ENCODE peak calls at places on chromosomes 3 and 15, in seven cellular contexts. H is transverse colon, Y is GM12865, N is fibroblast of lung, U is astrocyte of the spinal cord, L is cardiac fibroblast, Q is endothelial cell. I is an unnamed sample.

GRCh38 chr3:194224536-194224935 is 88.6 kb downstream of the HES1 start:
- DNase-seq in Q (no peak), L (peak; percentile 18), U (no peak), N (no peak), H (no peak), Y (no peak), I (no peak)

GRCh38 chr15:95259513-95259912 is 1028.2 kb downstream of the MCTP2 start:
- DNase-seq in L (peak; percentile 90), U (peak; percentile 86), Y (peak; percentile 75), N (peak; percentile 72), H (peak; percentile 49), Q (peak; percentile 67), I (peak; percentile 77)

GRCh38 chr3:10964537-10965167 is 27.9 kb upstream of the SLC6A1 start:
- DNase-seq in U (no peak), Y (peak; percentile 10), Q (peak; percentile 54), H (peak; percentile 34), L (no peak), N (peak; percentile 17), I (peak; percentile 52)

GRCh38 chr15:33200903-33201302 is 6.4 kb upstream of the FMN1 start:
- DNase-seq in U (no peak), L (no peak), N (peak; percentile 76), Q (no peak), H (no peak), Y (no peak), I (no peak)

GRCh38 chr3:26259166-26259565 is 363.4 kb upstream of the LRRC3B start:
- DNase-seq in L (no peak), U (no peak), Q (no peak), Y (no peak), H (no peak), N (no peak), I (no peak)

GRCh38 chr3:149340310-149340933 is 7.0 kb upstream of the TM4SF18 start:
- DNase-seq in H (no peak), N (peak; percentile 58), L (peak; percentile 73), U (peak; percentile 65), Q (no peak), Y (no peak), I (no peak)

GRCh38 chr3:139108253-139108969 is 63.7 kb upstream of the PRR23C start:
- DNase-seq in Y (no peak), U (no peak), Q (no peak), L (no peak), N (no peak), H (no peak), I (no peak)

GRCh38 chr15:69760263-69760855 is 307.7 kb downstream of the RPLP1 start:
- DNase-seq in N (peak; percentile 27), H (no peak), U (peak; percentile 32), Y (peak; percentile 12), Q (no peak), L (peak; percentile 86), I (peak; percentile 66)

GRCh38 chr3:189458536-189458935 is 172.7 kb upstream of the TP63 start:
- DNase-seq in N (peak; percentile 33), L (peak; percentile 56), U (no peak), H (no peak), Y (no peak), Q (no peak), I (peak; percentile 80)

GRCh38 chr15:56150204-56150603 is 93.5 kb downstream of the RFX7 start:
- DNase-seq in Y (no peak), N (no peak), L (no peak), U (no peak), H (no peak), Q (no peak), I (no peak)

GRCh38 chr15:29636140-29636539 is 186.1 kb downstream of the TJP1 start:
- DNase-seq in Y (no peak), L (no peak), H (peak; percentile 61), U (no peak), Q (no peak), N (no peak), I (no peak)

GRCh38 chr15:28991236-28992171 is 105.7 kb downstream of the APBA2 start:
- DNase-seq in Q (no peak), U (no peak), L (no peak), H (no peak), Y (no peak), N (no peak), I (no peak)

GRCh38 chr3:54897028-54897711 is 30.7 kb downstream of the LRTM1 start:
- DNase-seq in L (peak; percentile 52), Y (no peak), Q (no peak), N (peak; percentile 88), H (no peak), U (peak; percentile 89), I (no peak)

GRCh38 chr3:127762077-127762786 is 60.1 kb downstream of the MGLL start:
- DNase-seq in Q (no peak), L (peak; percentile 40), Y (peak; percentile 87), N (peak; percentile 45), U (no peak), H (peak; percentile 51), I (no peak)

GRCh38 chr3:62703423-62704167 is 171.6 kb downstream of the CADPS start:
- DNase-seq in H (no peak), Q (no peak), Y (no peak), N (peak; percentile 79), U (no peak), L (no peak), I (no peak)

GRCh38 chr15:58555168-58556027 is 123.6 kb downstream of the LIPC start:
- DNase-seq in L (no peak), H (peak; percentile 25), Y (no peak), N (no peak), Q (no peak), U (no peak), I (no peak)

GRCh38 chr3:116280130-116280740 is 165.1 kb downstream of the LSAMP start:
- DNase-seq in H (no peak), Y (no peak), Q (no peak), L (no peak), U (no peak), N (no peak), I (no peak)

GRCh38 chr15:39391230-39391629 is 189.6 kb upstream of the THBS1 start:
- DNase-seq in N (no peak), Y (no peak), U (no peak), Q (no peak), H (peak; percentile 32), L (peak; percentile 78), I (peak; percentile 100)

GRCh38 chr3:43784640-43785011 is 93.9 kb downstream of the ABHD5 start:
- DNase-seq in Y (no peak), H (no peak), U (no peak), N (no peak), L (no peak), Q (no peak), I (no peak)

GRCh38 chr15:85583404-85584390 is 203.3 kb downstream of the AKAP13 start:
- DNase-seq in N (peak; percentile 70), U (peak; percentile 39), Q (no peak), L (peak; percentile 36), H (peak; percentile 65), Y (peak; percentile 93), I (peak; percentile 20)
- TF ChIP-seq CTCF in N (no peak), U (no peak), Q (no peak), L (no peak), H (no peak), Y (no peak), I (no peak)

GRCh38 chr3:112557980-112558379 is 3.8 kb downstream of the ATG3 start:
- DNase-seq in U (no peak), H (no peak), L (no peak), Q (no peak), N (no peak), Y (no peak), I (no peak)

GRCh38 chr3:112560330-112560729 is 1.4 kb downstream of the ATG3 start:
- DNase-seq in L (peak; percentile 13), Y (no peak), Q (no peak), H (no peak), U (no peak), N (no peak), I (no peak)

GRCh38 chr3:112561085-112561692 is 573 bp downstream of the ATG3 start:
- DNase-seq in U (peak; percentile 86), N (peak; percentile 88), Y (peak; percentile 83), Q (peak; percentile 71), H (peak; percentile 80), L (peak; percentile 85), I (peak; percentile 84)

DNA sequence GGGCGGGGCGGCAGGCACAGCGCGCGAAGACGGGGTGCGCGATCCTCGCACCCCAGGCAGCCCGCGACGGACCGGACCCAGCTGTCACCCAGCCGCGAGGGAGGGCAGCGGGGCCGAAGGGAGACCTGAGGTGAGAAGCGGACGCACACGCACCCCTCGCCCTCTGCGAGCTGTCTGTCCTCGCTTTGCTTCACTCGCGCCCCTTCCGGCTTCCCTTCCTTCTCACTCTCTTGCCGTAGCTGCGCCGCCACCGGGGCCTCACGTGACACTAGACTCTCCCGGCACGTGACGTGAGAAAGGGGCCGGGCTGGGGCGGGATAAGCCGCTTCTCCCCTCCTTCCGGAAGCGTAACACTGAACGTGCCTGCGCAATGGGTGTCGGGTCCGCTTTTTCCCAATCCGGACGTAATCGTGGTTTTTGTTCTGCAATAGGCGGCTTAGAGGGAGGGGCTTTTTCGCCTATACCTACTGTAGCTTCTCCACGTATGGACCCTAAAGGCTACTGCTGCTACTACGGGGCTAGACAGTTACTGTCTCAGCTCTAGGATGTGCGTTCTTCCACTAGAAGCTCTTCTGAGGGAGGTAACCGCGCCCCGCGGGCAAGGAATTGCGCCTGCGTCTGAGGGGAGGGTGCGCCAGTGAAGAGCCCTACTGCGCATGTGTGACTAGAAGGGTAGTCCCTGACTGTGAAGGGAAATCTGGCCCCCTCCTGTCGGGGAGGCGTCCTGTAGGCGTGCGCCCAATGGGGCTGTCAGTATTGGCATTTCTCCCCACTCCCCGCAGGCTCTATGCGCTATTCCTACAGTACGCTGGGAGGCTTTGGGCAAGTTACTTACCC is at the start of the genes ATG3 and SLC35A5:
- DNase-seq in H (peak; percentile 99), Q (peak; percentile 96), N (peak; percentile 98), U (peak; percentile 99), L (peak; percentile 99), Y (peak; percentile 99), I (peak; percentile 99)
- TF ChIP-seq CTCF in H (peak; percentile 5), Q (no peak), N (no peak), U (peak; percentile 16), L (no peak), Y (no peak), I (no peak)

DNA sequence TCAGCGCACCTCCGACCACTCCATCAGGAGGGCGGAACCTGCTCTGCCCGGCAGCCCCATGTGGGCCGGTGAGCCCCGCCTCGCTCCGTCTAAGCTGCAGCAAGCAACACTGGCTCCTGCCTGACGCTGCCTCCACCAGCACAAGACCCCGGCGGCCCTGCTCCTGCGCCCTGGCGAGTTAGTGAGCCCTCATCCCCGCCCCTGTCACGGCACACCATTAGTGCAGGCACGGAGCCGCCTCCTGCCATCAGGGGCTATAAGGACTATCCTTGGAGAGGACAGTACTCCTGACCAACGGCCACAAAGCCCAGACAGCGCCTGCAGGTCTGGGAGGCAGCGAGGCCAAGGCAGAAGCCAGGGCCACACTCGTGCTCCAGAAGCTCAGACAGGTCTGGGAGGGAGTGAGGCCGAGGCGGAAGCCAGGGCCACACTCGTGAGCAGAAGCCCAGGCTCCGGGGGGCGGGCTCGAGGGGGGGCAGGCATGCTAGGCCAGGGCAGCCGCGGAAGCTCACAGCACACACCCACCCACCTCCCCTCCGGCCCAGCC is 39.4 kb downstream of the TNK2 start:
- DNase-seq in U (no peak), Y (no peak), Q (no peak), H (no peak), N (no peak), L (no peak), I (no peak)
- TF ChIP-seq CTCF in U (no peak), Y (no peak), Q (no peak), H (no peak), N (no peak), L (no peak), I (no peak)

DNA sequence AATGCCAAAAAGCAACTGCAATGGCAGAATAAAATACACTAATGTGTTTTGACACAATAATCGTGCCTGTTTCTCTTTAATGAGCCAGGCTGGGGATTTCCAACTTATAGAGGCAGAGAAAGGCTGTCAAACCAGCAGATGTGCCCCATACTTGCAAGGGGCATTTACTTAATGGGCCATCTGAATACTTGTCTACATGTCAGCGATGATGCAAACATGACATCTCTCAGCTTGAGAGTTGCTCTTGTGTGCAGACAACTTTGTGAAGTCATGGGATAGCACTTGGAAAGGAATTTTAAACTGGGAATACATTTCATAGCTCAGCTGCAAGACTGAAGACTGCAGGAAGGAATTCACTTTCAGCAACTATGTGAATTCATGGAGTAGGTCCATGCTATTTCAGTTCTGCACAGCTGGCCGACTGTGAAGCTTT is 127.4 kb upstream of the ADAMTS9 start:
- DNase-seq in L (peak; percentile 79), Y (no peak), U (peak; percentile 4), N (peak; percentile 46), Q (no peak), H (no peak), I (no peak)
- TF ChIP-seq CTCF in L (no peak), Y (no peak), U (no peak), N (peak; percentile 3), Q (no peak), H (no peak), I (no peak)

I was measured in MCF 10A.